ENCODE peak calls at places on chromosomes 5 and 9, in four cellular contexts. Q is heart left ventricle, S is lower leg skin, Y is cardiac fibroblast. K is an unnamed sample.

GRCh38 chr5:179766021-179766725 is 27.6 kb upstream of the LTC4S start:
- DNase-seq in Q (no peak), S (no peak), Y (peak; percentile 55), K (no peak)

GRCh38 chr9:90925581-90926257 is 124.1 kb downstream of the SYK start:
- DNase-seq in Q (no peak), S (no peak), Y (peak; percentile 86), K (no peak)

GRCh38 chr9:36878161-36878560 is 155.9 kb downstream of the PAX5 start:
- DNase-seq in Q (no peak), S (no peak), Y (no peak), K (no peak)

GRCh38 chr5:178086266-178086665 is 27.1 kb upstream of the N4BP3 start:
- DNase-seq in Q (peak; percentile 18), S (no peak), Y (no peak), K (no peak)

GRCh38 chr9:75111019-75111622 is 22.8 kb downstream of the OSTF1 start:
- DNase-seq in Q (no peak), S (no peak), Y (no peak), K (no peak)

GRCh38 chr9:36912620-36913019 is 121.4 kb downstream of the PAX5 start:
- DNase-seq in Q (no peak), S (no peak), Y (no peak), K (no peak)

GRCh38 chr5:122942164-122942914 is 94.2 kb downstream of the PPIC start:
- DNase-seq in Q (no peak), S (no peak), Y (peak; percentile 58), K (no peak)

GRCh38 chr5:119353213-119353612 is 2.6 kb upstream of the TNFAIP8 start:
- DNase-seq in Q (no peak), S (no peak), Y (no peak), K (no peak)

GRCh38 chr5:56069652-56070226 is 75.0 kb upstream of the IL6ST start:
- DNase-seq in Q (no peak), S (no peak), Y (no peak), K (no peak)

GRCh38 chr9:37146372-37146771 is 26.0 kb downstream of the ZCCHC7 start:
- DNase-seq in Q (no peak), S (no peak), Y (no peak), K (no peak)

GRCh38 chr5:69271376-69271775 is 36.7 kb downstream of the CDK7 start:
- DNase-seq in Q (no peak), S (no peak), Y (peak; percentile 78), K (peak; percentile 66)

GRCh38 chr5:160363122-160363521 is 7.3 kb downstream of the C1QTNF2 start:
- DNase-seq in Q (no peak), S (no peak), Y (no peak), K (no peak)
- TF ChIP-seq CTCF in Q (no peak), S (no peak), Y (no peak), K (no peak)

DNA sequence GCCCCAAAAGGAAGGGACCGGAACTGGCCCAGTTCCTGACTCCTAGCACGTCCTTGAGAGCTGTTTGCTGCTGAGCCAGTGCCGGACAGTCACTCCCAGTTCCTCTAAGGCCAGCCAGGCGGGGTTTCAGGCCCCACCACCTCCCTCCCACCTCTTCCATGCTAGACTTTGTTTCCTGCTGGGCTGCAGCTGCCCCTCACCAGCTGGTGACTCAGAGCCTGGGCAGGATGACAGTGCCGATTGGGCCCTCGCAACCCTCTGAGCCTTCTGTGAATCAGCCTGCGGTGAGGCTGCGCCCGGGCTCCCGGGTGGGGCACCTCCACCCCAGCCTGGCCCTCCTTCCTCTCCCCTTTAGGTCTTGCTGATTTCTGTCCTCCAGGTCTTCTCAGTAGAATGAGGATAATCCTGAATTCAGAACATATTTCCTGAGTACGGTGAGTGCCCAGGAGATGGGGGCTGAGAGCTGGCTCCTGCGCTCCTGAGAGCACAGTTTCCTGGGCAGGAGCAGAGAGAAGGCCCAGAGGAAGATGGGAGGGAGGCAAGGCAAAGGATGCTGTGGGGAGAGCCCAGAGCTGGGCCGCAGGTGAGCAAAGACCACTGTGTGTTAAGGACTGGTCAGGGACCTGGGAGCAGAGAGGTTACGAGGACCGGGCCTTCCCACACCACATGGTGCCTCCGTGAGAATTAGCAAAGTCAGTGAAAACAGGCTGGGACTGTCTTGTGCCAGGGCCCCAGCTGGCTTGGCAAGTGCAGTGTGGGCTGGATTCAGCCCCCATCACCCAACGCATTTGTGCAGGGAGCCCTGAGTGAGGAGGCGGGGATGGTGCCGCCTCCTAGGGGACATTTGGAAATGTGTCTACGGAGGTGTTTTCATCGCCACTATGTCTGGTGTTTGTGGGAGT is 32.9 kb upstream of the STXBP1 start:
- DNase-seq in Q (peak; percentile 92), S (peak; percentile 88), Y (peak; percentile 98), K (peak; percentile 95)
- TF ChIP-seq CTCF in Q (no peak), S (no peak), Y (peak; percentile 52), K (peak; percentile 54)

GRCh38 chr5:140145818-140146522 is 20.2 kb downstream of the IGIP start:
- DNase-seq in Q (peak; percentile 88), S (peak; percentile 48), Y (peak; percentile 68), K (peak; percentile 89)

GRCh38 chr5:140147460-140147859 is 21.7 kb downstream of the IGIP start:
- DNase-seq in Q (no peak), S (no peak), Y (no peak), K (peak; percentile 56)

GRCh38 chr5:140146523-140146842 is 20.7 kb downstream of the IGIP start:
- DNase-seq in Q (no peak), S (no peak), Y (no peak), K (no peak)

GRCh38 chr5:140150201-140150600 is 24.5 kb downstream of the IGIP start:
- DNase-seq in Q (no peak), S (no peak), Y (no peak), K (no peak)

GRCh38 chr5:140148508-140148907 is 22.8 kb downstream of the IGIP start:
- DNase-seq in Q (no peak), S (no peak), Y (peak; percentile 12), K (no peak)
- TF ChIP-seq CTCF in Q (no peak), S (no peak), Y (peak; percentile 6), K (no peak)

DNA sequence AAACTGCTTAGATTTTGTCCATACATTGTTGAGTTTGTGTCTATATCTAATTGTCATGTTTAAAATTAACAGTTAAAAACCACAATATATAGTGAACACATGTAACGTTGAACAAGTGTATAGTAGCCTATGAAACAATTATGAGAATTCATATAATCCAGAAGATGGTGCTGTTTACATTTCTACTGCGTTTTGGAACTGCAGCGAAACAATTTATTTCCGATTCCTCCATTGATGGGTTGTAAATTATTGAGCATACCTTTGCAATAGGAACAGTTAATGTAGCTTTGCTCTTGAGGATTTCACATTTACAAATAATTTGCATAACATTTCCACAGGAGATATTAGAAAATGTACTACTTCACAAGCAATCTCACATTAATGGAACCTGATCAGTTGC is 411.8 kb downstream of the CDH10 start:
- DNase-seq in Q (no peak), S (no peak), Y (no peak), K (no peak)
- TF ChIP-seq CTCF in Q (no peak), S (no peak), Y (no peak), K (peak; percentile 50)

GRCh38 chr5:174046558-174046957 is 1.1 kb downstream of the NSG2 start:
- DNase-seq in Q (no peak), S (no peak), Y (no peak), K (no peak)

GRCh38 chr5:174044451-174044850 is 1.1 kb upstream of the NSG2 start:
- DNase-seq in Q (no peak), S (no peak), Y (no peak), K (no peak)

GRCh38 chr5:174044855-174045254 is 651 bp upstream of the NSG2 start:
- DNase-seq in Q (no peak), S (no peak), Y (no peak), K (no peak)

GRCh38 chr5:174047472-174047871 is 2.0 kb downstream of the NSG2 start:
- DNase-seq in Q (no peak), S (no peak), Y (no peak), K (no peak)

DNA sequence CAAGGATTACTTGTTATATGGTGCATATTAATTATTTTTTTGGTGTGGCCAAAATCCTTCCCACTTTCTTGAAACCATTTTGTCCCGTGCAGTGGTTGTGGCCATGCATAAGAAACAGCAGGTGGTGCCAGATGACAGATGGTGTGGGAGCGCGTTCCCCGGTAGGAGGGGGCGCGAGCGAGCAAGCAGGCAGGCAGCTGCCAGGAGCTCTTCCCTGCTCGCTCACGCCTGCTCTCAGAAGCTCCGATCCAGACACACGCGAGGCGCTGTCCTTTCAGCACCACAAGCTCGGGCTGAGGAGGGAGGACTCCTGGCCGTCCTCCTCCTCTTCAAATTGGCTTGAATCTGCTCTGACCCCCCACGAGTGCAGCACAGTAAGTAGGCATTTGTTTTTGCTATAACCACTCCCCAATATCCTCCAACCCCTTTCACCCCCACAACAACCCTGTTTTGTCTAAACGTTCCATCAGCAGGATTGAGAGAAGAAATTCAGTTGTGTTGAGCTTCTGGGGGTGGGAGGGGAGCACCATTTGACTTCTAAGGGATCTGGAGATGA is at the start of gene NSG2:
- DNase-seq in Q (peak; percentile 89), S (peak; percentile 28), Y (peak; percentile 79), K (peak; percentile 93)
- TF ChIP-seq CTCF in Q (peak; percentile 49), S (no peak), Y (peak; percentile 58), K (peak; percentile 67)

GRCh38 chr5:157059093-157059539 is at the start of gene HAVCR1:
- DNase-seq in Q (no peak), S (no peak), Y (no peak), K (no peak)
- TF ChIP-seq CTCF in Q (no peak), S (no peak), Y (no peak), K (no peak)

GRCh38 chr5:100502684-100503083 is 32.5 kb upstream of the FAM174A start:
- DNase-seq in Q (no peak), S (no peak), Y (no peak), K (no peak)

DNA sequence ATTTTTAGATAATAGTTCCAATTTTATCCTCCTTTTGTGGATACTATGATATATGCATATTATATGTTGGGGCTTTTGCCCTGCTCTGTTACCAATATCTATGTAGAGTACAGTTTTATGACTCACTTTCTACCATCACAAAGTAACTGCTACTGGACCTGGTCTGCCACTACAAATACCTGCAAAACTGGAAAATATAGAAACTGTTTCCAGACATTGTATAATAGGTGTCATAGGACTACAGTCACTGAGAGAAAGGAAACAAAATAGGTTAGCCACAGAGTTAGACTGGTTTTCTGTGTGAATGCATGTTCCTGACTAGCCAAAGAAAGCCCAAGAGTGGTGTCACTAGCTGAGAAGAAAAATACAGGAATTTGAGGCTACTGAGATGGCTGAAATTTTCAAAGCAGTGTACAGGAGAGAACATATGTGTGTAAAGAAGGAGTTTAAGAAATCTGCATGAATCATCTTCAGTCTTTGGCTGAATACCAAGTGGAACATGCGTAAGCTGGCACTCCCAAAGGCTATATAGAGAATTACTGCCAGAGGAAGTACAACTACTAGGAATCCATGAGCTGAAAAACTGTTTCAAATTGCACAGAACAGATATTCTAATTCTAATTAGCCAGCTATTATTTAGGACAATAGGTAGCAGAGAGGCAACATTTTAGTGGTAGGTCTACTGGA is 29.0 kb upstream of the FAM174A start:
- DNase-seq in Q (no peak), S (no peak), Y (peak; percentile 95), K (no peak)
- TF ChIP-seq CTCF in Q (no peak), S (no peak), Y (peak; percentile 29), K (peak; percentile 9)

GRCh38 chr5:130799015-130799414 is 366.0 kb downstream of the HINT1 start:
- DNase-seq in Q (no peak), S (no peak), Y (no peak), K (no peak)

GRCh38 chr5:130796032-130796431 is 369.0 kb downstream of the HINT1 start:
- DNase-seq in Q (no peak), S (no peak), Y (no peak), K (no peak)

GRCh38 chr5:130797303-130797702 is 367.8 kb downstream of the HINT1 start:
- DNase-seq in Q (no peak), S (no peak), Y (no peak), K (no peak)

GRCh38 chr5:130796902-130797301 is 368.2 kb downstream of the HINT1 start:
- DNase-seq in Q (no peak), S (no peak), Y (no peak), K (no peak)

GRCh38 chr5:130795037-130795436 is 370.0 kb downstream of the HINT1 start:
- DNase-seq in Q (no peak), S (no peak), Y (peak; percentile 57), K (no peak)
- TF ChIP-seq CTCF in Q (no peak), S (no peak), Y (no peak), K (no peak)